ENCODE peak calls at places on chromosomes 5 and 9, in five cellular contexts. P is stimulated activated CD4-positive, alpha-beta T cell treated with anti-CD3 and anti-CD28 coated beads, TNF-alpha, amount 100 ng/mL, for 4 hours; B is frontal cortex; V is fibroblast of lung; D is GM10248. A is an unnamed sample.

GRCh38 chr5:39106332-39106731 is 32.1 kb upstream of the RICTOR start:
- DNase-seq in P (no peak), B (no peak), V (peak), D (no peak), A (no peak)

GRCh38 chr5:87770601-87771121 is 357.9 kb upstream of the CCNH start:
- DNase-seq in P (no peak), B (no peak), V (no peak), D (no peak), A (no peak)

GRCh38 chr9:87950765-87951488 is 23.4 kb downstream of the CDK20 start:
- DNase-seq in P (no peak), B (no peak), V (peak), D (peak), A (peak)

GRCh38 chr5:147408980-147409379 is 100.9 kb downstream of the DPYSL3 start:
- DNase-seq in P (no peak), B (no peak), V (no peak), D (no peak), A (no peak)

GRCh38 chr9:108580021-108580439 is 275.8 kb downstream of the ACTL7B start:
- DNase-seq in P (no peak), B (no peak), V (no peak), D (no peak), A (no peak)

GRCh38 chr5:125484272-125485002 is 738.0 kb upstream of the ZNF608 start:
- DNase-seq in P (no peak), B (no peak), V (peak), D (no peak), A (no peak)

GRCh38 chr9:128552153-128552743 is at the start of gene SPTAN1:
- DNase-seq in P (peak), B (peak), V (peak), D (peak), A (peak)

GRCh38 chr5:53607896-53608295 is 47.5 kb downstream of the NDUFS4 start:
- DNase-seq in P (no peak), B (no peak), V (peak), D (no peak), A (no peak)

GRCh38 chr5:95439801-95440493 is 48.8 kb downstream of the FAM81B start:
- DNase-seq in P (no peak), B (no peak), V (no peak), D (no peak), A (no peak)

GRCh38 chr5:43171926-43172325 is 20.1 kb upstream of the NIM1K start:
- DNase-seq in P (no peak), B (no peak), V (no peak), D (no peak), A (no peak)

GRCh38 chr5:161167001-161167765 is 315.2 kb upstream of the ATP10B start:
- DNase-seq in P (no peak), B (no peak), V (no peak), D (no peak), A (peak)

GRCh38 chr5:157563373-157564148 is 12.0 kb downstream of the ADAM19 start:
- DNase-seq in P (no peak), B (no peak), V (peak), D (no peak), A (no peak)

GRCh38 chr9:136648746-136649145 is 14.0 kb upstream of the EGFL7 start:
- DNase-seq in P (no peak), B (no peak), V (no peak), D (no peak), A (peak)

GRCh38 chr5:151480384-151480783 is 33.0 kb downstream of the SLC36A1 start:
- DNase-seq in P (no peak), B (no peak), V (peak), D (no peak), A (no peak)

GRCh38 chr9:89606567-89607311 is 1.9 kb downstream of the GADD45G start:
- DNase-seq in P (peak), B (peak), V (peak), D (no peak), A (peak)

GRCh38 chr5:172383231-172383802 is 71.0 kb downstream of the SH3PXD2B start:
- DNase-seq in P (no peak), B (no peak), V (peak), D (no peak), A (peak)

GRCh38 chr5:81247441-81247972 is 14.4 kb downstream of the CKMT2 start:
- DNase-seq in P (no peak), B (no peak), V (peak), D (no peak), A (no peak)

GRCh38 chr5:132076202-132076830 is 2.7 kb downstream of the CSF2 start:
- DNase-seq in P (no peak), B (no peak), V (no peak), D (no peak), A (no peak)

GRCh38 chr5:112691758-112692157 is 45.9 kb upstream of the APC start:
- DNase-seq in P (no peak), B (no peak), V (peak), D (peak), A (peak)

GRCh38 chr5:132466453-132467291 is 23.9 kb downstream of the IRF1 start:
- DNase-seq in P (no peak), B (no peak), V (peak), D (peak), A (peak)

GRCh38 chr5:13731229-13731628 is 213.3 kb downstream of the DNAH5 start:
- DNase-seq in P (no peak), B (no peak), V (no peak), D (no peak), A (no peak)

GRCh38 chr9:111016046-111017026 is 21.9 kb downstream of the LPAR1 start:
- DNase-seq in P (no peak), B (no peak), V (peak), D (no peak), A (no peak)

GRCh38 chr9:20623021-20623747 is 885 bp upstream of the MLLT3 start:
- DNase-seq in P (no peak), B (no peak), V (no peak), D (peak), A (peak)

GRCh38 chr5:89315194-89315593 is 432.2 kb upstream of the MEF2C start:
- DNase-seq in P (no peak), B (no peak), V (peak), D (no peak), A (peak)

GRCh38 chr9:88994820-88995180 is 3.5 kb downstream of the S1PR3 start:
- DNase-seq in P (no peak), B (no peak), V (peak), D (no peak), A (no peak)

A was measured in RPMI8226.